ENCODE peak calls at places on chromosomes 12 and 14, in four cellular contexts. W is HEK293T, J is cardiac fibroblast, R is myocyte. I is an unnamed sample.

GRCh38 chr12:18546399-18546798 is 191.4 kb downstream of the PLCZ1 start:
- DNase-seq in W (no peak), J (peak), R (no peak), I (no peak)

GRCh38 chr12:9669534-9669933 is at the start of gene CLEC2D:
- DNase-seq in W (no peak), J (no peak), R (no peak), I (no peak)

GRCh38 chr14:99685061-99685995 is 1.2 kb downstream of the CYP46A1 start:
- DNase-seq in W (no peak), J (no peak), R (peak), I (no peak)

GRCh38 chr12:50971946-50972345 is 19.6 kb downstream of the HIGD1C start:
- DNase-seq in W (no peak), J (peak), R (peak), I (no peak)

GRCh38 chr12:101207086-101207780 is 2.8 kb downstream of the SLC5A8 start:
- DNase-seq in W (no peak), J (no peak), R (no peak), I (no peak)

GRCh38 chr14:61140872-61141271 is 140.3 kb downstream of the TMEM30B start:
- DNase-seq in W (no peak), J (peak), R (peak), I (no peak)

GRCh38 chr14:32900602-32901001 is 38.1 kb upstream of the NPAS3 start:
- DNase-seq in W (no peak), J (peak), R (no peak), I (no peak)

GRCh38 chr14:29419736-29420135 is 507.9 kb downstream of the PRKD1 start:
- DNase-seq in W (no peak), J (no peak), R (no peak), I (no peak)

GRCh38 chr12:66776974-66777373 is 98.1 kb upstream of the GRIP1 start:
- DNase-seq in W (no peak), J (no peak), R (no peak), I (no peak)

GRCh38 chr12:3164454-3165310 is 87.5 kb downstream of the TSPAN9 start:
- DNase-seq in W (no peak), J (no peak), R (peak), I (peak)

GRCh38 chr14:74841230-74842207 is 34.4 kb downstream of the PROX2 start:
- DNase-seq in W (no peak), J (no peak), R (no peak), I (no peak)

GRCh38 chr12:22101749-22102243 is 55.8 kb downstream of the CMAS start:
- DNase-seq in W (no peak), J (peak), R (peak), I (peak)

GRCh38 chr12:108594-108993 is 42.0 kb downstream of the IQSEC3 start:
- DNase-seq in W (no peak), J (no peak), R (peak), I (no peak)

GRCh38 chr12:86118161-86118560 is 138.0 kb downstream of the MGAT4C start:
- DNase-seq in W (no peak), J (no peak), R (no peak), I (no peak)

GRCh38 chr12:6703631-6704030 is 3.0 kb upstream of the PIANP start:
- DNase-seq in W (no peak), J (no peak), R (peak), I (peak)

GRCh38 chr12:56258068-56258819 is at the start of gene ANKRD52:
- DNase-seq in W (peak), J (peak), R (peak), I (peak)

GRCh38 chr12:39605501-39605900 is 14.1 kb downstream of the ABCD2 start:
- DNase-seq in W (no peak), J (peak), R (peak), I (no peak)

GRCh38 chr12:105221588-105222325 is 14.2 kb downstream of the APPL2 start:
- DNase-seq in W (no peak), J (no peak), R (no peak), I (no peak)

GRCh38 chr12:15435597-15435996 is 113.3 kb downstream of the PTPRO start:
- DNase-seq in W (no peak), J (peak), R (peak), I (peak)

I was measured in dermis blood vessel endothelial cell.